ENCODE peak calls at places on chromosome 2, in four cellular contexts. O, T, A and F are unnamed samples.

GRCh38 chr2:236998250-236998649 is 87.4 kb upstream of the COPS8 start:
- DNase-seq in O (no peak), T (peak), A (no peak), F (no peak)

GRCh38 chr2:42186945-42187632 is 17.9 kb downstream of the EML4 start:
- DNase-seq in O (no peak), T (no peak), A (no peak), F (no peak)

GRCh38 chr2:183123117-183123958 is 905 bp upstream of the NUP35 start:
- DNase-seq in O (no peak), T (no peak), A (peak), F (no peak)

GRCh38 chr2:148555622-148556294 is 88.8 kb upstream of the EPC2 start:
- DNase-seq in O (no peak), T (no peak), A (no peak), F (no peak)

GRCh38 chr2:173523497-173523896 is 168.8 kb downstream of the CDCA7 start:
- DNase-seq in O (no peak), T (no peak), A (no peak), F (no peak)

GRCh38 chr2:221640686-221641085 is 68.6 kb upstream of the EPHA4 start:
- DNase-seq in O (no peak), T (no peak), A (no peak), F (no peak)

GRCh38 chr2:235570256-235570655 is 76.4 kb downstream of the AGAP1 start:
- DNase-seq in O (no peak), T (no peak), A (no peak), F (no peak)

GRCh38 chr2:1800716-1801388 is 56.5 kb upstream of the PXDN start:
- DNase-seq in O (no peak), T (no peak), A (no peak), F (no peak)

GRCh38 chr2:183162362-183162761 is 38.1 kb downstream of the NUP35 start:
- DNase-seq in O (no peak), T (no peak), A (no peak), F (no peak)

GRCh38 chr2:28869494-28870145 is 489 bp downstream of the TRMT61B start:
- DNase-seq in O (no peak), T (no peak), A (no peak), F (no peak)

GRCh38 chr2:136117909-136118818 is at the start of gene CXCR4:
- DNase-seq in O (peak), T (peak), A (peak), F (peak)

GRCh38 chr2:98749053-98749450 is 18.1 kb upstream of the MGAT4A start:
- DNase-seq in O (no peak), T (no peak), A (no peak), F (no peak)

GRCh38 chr2:42969231-42970150 is 177.1 kb upstream of the HAAO start:
- DNase-seq in O (no peak), T (no peak), A (no peak), F (no peak)

GRCh38 chr2:86476092-86476491 is 34.9 kb downstream of the KDM3A start:
- DNase-seq in O (no peak), T (no peak), A (no peak), F (no peak)

GRCh38 chr2:172655091-172655837 is 80.4 kb upstream of the RAPGEF4 start:
- DNase-seq in O (no peak), T (peak), A (no peak), F (no peak)

GRCh38 chr2:16033032-16033293 is 92.6 kb downstream of the MYCN start:
- DNase-seq in O (no peak), T (no peak), A (no peak), F (no peak)

GRCh38 chr2:190678444-190679162 is 29.7 kb downstream of the NAB1 start:
- DNase-seq in O (no peak), T (peak), A (peak), F (peak)

GRCh38 chr2:237629739-237630138 is 2.4 kb downstream of the LRRFIP1 start:
- DNase-seq in O (no peak), T (no peak), A (no peak), F (no peak)

GRCh38 chr2:229370484-229370883 is 99.4 kb upstream of the PID1 start:
- DNase-seq in O (no peak), T (no peak), A (no peak), F (no peak)